ENCODE peak calls at places on chromosomes 16 and 17, in seven cellular contexts. B, I, A, O, X, N and P are unnamed samples.

GRCh38 chr16:85055503-85056210 is 28.1 kb downstream of the KIAA0513 start:
- DNase-seq in A (peak; percentile 76), I (peak; percentile 92), N (peak; percentile 74), O (no peak), X (no peak), B (peak; percentile 61), P (peak; percentile 82)

GRCh38 chr17:13561606-13562270 is 40.0 kb downstream of the HS3ST3A1 start:
- DNase-seq in X (no peak), B (no peak), N (no peak), A (no peak), I (no peak), O (peak; percentile 95), P (no peak)

GRCh38 chr17:29566473-29567361 is at the start of gene ABHD15:
- DNase-seq in N (peak; percentile 79), I (peak; percentile 9), B (peak; percentile 44), O (peak; percentile 62), X (peak; percentile 94), A (peak; percentile 58), P (no peak)

GRCh38 chr16:5607169-5607568 is 509.6 kb upstream of the EEF2KMT start:
- DNase-seq in A (no peak), X (no peak), I (no peak), B (no peak), N (no peak), O (no peak), P (no peak)

GRCh38 chr16:1053700-1054368 is 18.7 kb upstream of the SSTR5 start:
- DNase-seq in O (no peak), A (no peak), X (no peak), N (no peak), I (no peak), B (no peak), P (no peak)

GRCh38 chr17:75404739-75405364 is 626 bp downstream of the GRB2 start:
- DNase-seq in X (peak; percentile 31), A (peak; percentile 47), O (peak; percentile 36), I (no peak), B (no peak), N (no peak), P (peak; percentile 39)

GRCh38 chr17:67531291-67531690 is 154.2 kb downstream of the PITPNC1 start:
- DNase-seq in N (no peak), I (no peak), X (no peak), B (peak; percentile 29), A (no peak), O (no peak), P (no peak)

GRCh38 chr16:9135797-9136196 is 44.4 kb downstream of the HAPSTR1 start:
- DNase-seq in X (no peak), O (no peak), B (no peak), N (no peak), A (no peak), I (peak; percentile 50), P (no peak)

GRCh38 chr17:75133001-75133400 is 1.5 kb upstream of the NT5C start:
- DNase-seq in N (no peak), I (no peak), X (no peak), B (no peak), A (no peak), O (no peak), P (no peak)

GRCh38 chr17:58321571-58322525 is 6.7 kb downstream of the TSPOAP1 start:
- DNase-seq in B (no peak), A (no peak), O (no peak), N (no peak), I (no peak), X (no peak), P (no peak)

GRCh38 chr16:27892879-27893278 is 170.6 kb downstream of the GSG1L start:
- DNase-seq in A (peak; percentile 15), I (no peak), X (no peak), B (no peak), N (no peak), O (no peak), P (no peak)

GRCh38 chr16:21162661-21163151 is 4.2 kb downstream of the LDAF1 start:
- DNase-seq in I (no peak), B (no peak), N (peak; percentile 65), A (no peak), O (no peak), X (no peak), P (no peak)

GRCh38 chr17:40530531-40530987 is 29.1 kb upstream of the TNS4 start:
- DNase-seq in X (no peak), B (no peak), A (no peak), N (no peak), I (no peak), O (no peak), P (no peak)

GRCh38 chr16:27813591-27813990 is 249.9 kb downstream of the GSG1L start:
- DNase-seq in I (no peak), A (no peak), B (no peak), X (no peak), N (no peak), O (no peak), P (no peak)

GRCh38 chr16:57529324-57530103 is 6.9 kb downstream of the CCDC102A start:
- DNase-seq in I (no peak), X (no peak), N (no peak), A (no peak), O (no peak), B (no peak), P (no peak)

GRCh38 chr16:67278773-67279295 is 498 bp upstream of the PLEKHG4 start:
- DNase-seq in I (no peak), N (no peak), B (no peak), X (peak; percentile 63), A (no peak), O (no peak), P (no peak)

GRCh38 chr17:50129303-50129945 is 536 bp downstream of the SAMD14 start:
- DNase-seq in B (no peak), O (peak; percentile 18), A (peak; percentile 66), N (no peak), X (no peak), I (no peak), P (no peak)

GRCh38 chr17:58991718-58992331 is 114.9 kb downstream of the TRIM37 start:
- DNase-seq in A (peak; percentile 83), B (no peak), O (peak; percentile 58), X (no peak), I (no peak), N (peak; percentile 20), P (no peak)

GRCh38 chr16:24125199-24125598 is 130.9 kb upstream of the CACNG3 start:
- DNase-seq in I (no peak), O (no peak), A (no peak), N (no peak), X (no peak), B (no peak), P (no peak)

GRCh38 chr17:13462161-13462560 is 139.6 kb downstream of the HS3ST3A1 start:
- DNase-seq in X (no peak), O (peak; percentile 43), I (no peak), B (no peak), A (peak; percentile 27), N (peak; percentile 92), P (no peak)

GRCh38 chr16:89046491-89046890 is 47.2 kb upstream of the ACSF3 start:
- DNase-seq in A (no peak), B (no peak), N (no peak), X (no peak), I (no peak), O (no peak), P (no peak)

GRCh38 chr17:45852535-45853297 is 8.0 kb downstream of the SPPL2C start:
- DNase-seq in X (no peak), I (no peak), O (peak; percentile 35), B (peak; percentile 29), N (peak; percentile 66), A (peak; percentile 73), P (peak; percentile 65)